ENCODE peak calls at places on chromosomes 13 and 19, in ten cellular contexts. A, P, H, Y, C, B, G, X, Q and F are unnamed samples.

GRCh38 chr13:38590796-38591507 is 95.9 kb upstream of the FREM2 start:
- DNase-seq in A (no peak), P (no peak), H (no peak), Y (peak; percentile 35), C (no peak), B (no peak), G (no peak), X (no peak), Q (no peak), F (no peak)

GRCh38 chr19:34350161-34350561 is 14.8 kb upstream of the GPI start:
- DNase-seq in A (no peak), P (no peak), H (no peak), Y (no peak), C (no peak), B (no peak), G (no peak), X (peak; percentile 53), Q (no peak), F (no peak)

GRCh38 chr13:110294146-110294545 is 12.8 kb downstream of the COL4A1 start:
- DNase-seq in A (no peak), P (no peak), H (no peak), Y (no peak), C (no peak), B (peak; percentile 45), G (no peak), X (no peak), Q (no peak), F (peak; percentile 62)

GRCh38 chr19:5060591-5061339 is 91.9 kb downstream of the KDM4B start:
- DNase-seq in A (no peak), P (no peak), H (no peak), Y (no peak), C (no peak), B (no peak), G (no peak), X (no peak), Q (peak; percentile 34), F (no peak)

GRCh38 chr19:29450306-29450705 is 75.5 kb upstream of the VSTM2B start:
- DNase-seq in A (no peak), P (no peak), H (no peak), Y (no peak), C (no peak), B (no peak), G (no peak), X (no peak), Q (no peak), F (no peak)

GRCh38 chr13:60335531-60335930 is 61.5 kb upstream of the TDRD3 start:
- DNase-seq in A (no peak), P (no peak), H (peak; percentile 55), Y (no peak), C (no peak), B (peak; percentile 48), G (no peak), X (no peak), Q (no peak), F (peak; percentile 16)

GRCh38 chr13:35621989-35622388 is 145.5 kb upstream of the MAB21L1 start:
- DNase-seq in A (no peak), P (no peak), H (no peak), Y (no peak), C (no peak), B (peak; percentile 7), G (no peak), X (no peak), Q (no peak), F (peak; percentile 2)

GRCh38 chr19:51078731-51079130 is 4.0 kb downstream of the KLK14 start:
- DNase-seq in A (no peak), P (no peak), H (no peak), Y (no peak), C (no peak), B (no peak), G (no peak), X (no peak), Q (no peak), F (no peak)

GRCh38 chr19:57807541-57807940 is 7.2 kb downstream of the ZNF552 start:
- DNase-seq in A (no peak), P (no peak), H (no peak), Y (no peak), C (no peak), B (no peak), G (no peak), X (no peak), Q (no peak), F (no peak)

GRCh38 chr19:57803265-57803593 is 11.5 kb downstream of the ZNF552 start:
- DNase-seq in A (no peak), P (no peak), H (peak; percentile 70), Y (no peak), C (no peak), B (no peak), G (no peak), X (no peak), Q (no peak), F (no peak)

GRCh38 chr19:57800696-57801095 is 14.0 kb downstream of the ZNF552 start:
- DNase-seq in A (no peak), P (no peak), H (peak; percentile 34), Y (no peak), C (no peak), B (no peak), G (no peak), X (no peak), Q (no peak), F (no peak)

GRCh38 chr19:57803594-57804325 is 11.0 kb downstream of the ZNF552 start:
- DNase-seq in A (peak; percentile 69), P (no peak), H (peak; percentile 92), Y (peak; percentile 36), C (peak; percentile 53), B (peak; percentile 66), G (peak; percentile 45), X (no peak), Q (no peak), F (peak; percentile 62)

GRCh38 chr19:57802269-57802668 is 12.4 kb downstream of the ZNF552 start:
- DNase-seq in A (peak; percentile 34), P (no peak), H (peak; percentile 55), Y (no peak), C (no peak), B (no peak), G (no peak), X (no peak), Q (peak; percentile 59), F (no peak)
- TF ChIP-seq CTCF in A (no peak), P (no peak), H (peak; percentile 49), Y (no peak), C (no peak), B (no peak), G (no peak), X (no peak), Q (peak; percentile 23), F (no peak)

GRCh38 chr19:36114763-36115452 is at the start of gene POLR2I:
- DNase-seq in A (peak; percentile 99), P (peak; percentile 81), H (peak; percentile 100), Y (peak; percentile 100), C (peak; percentile 99), B (peak; percentile 100), G (peak; percentile 99), X (peak; percentile 99), Q (peak; percentile 96), F (peak; percentile 100)

GRCh38 chr19:36113425-36113824 is 1.2 kb downstream of the POLR2I start:
- DNase-seq in A (no peak), P (no peak), H (no peak), Y (no peak), C (no peak), B (no peak), G (no peak), X (no peak), Q (peak; percentile 3), F (no peak)

GRCh38 chr19:36115453-36116343 is at the start of gene TBCB:
- DNase-seq in A (peak; percentile 78), P (peak; percentile 59), H (peak; percentile 84), Y (peak; percentile 57), C (no peak), B (peak; percentile 29), G (no peak), X (peak; percentile 92), Q (peak; percentile 91), F (no peak)

GRCh38 chr19:36112678-36113077 is 1.7 kb downstream of the OVOL3 start:
- DNase-seq in A (no peak), P (no peak), H (no peak), Y (no peak), C (no peak), B (no peak), G (no peak), X (no peak), Q (peak; percentile 5), F (no peak)

DNA sequence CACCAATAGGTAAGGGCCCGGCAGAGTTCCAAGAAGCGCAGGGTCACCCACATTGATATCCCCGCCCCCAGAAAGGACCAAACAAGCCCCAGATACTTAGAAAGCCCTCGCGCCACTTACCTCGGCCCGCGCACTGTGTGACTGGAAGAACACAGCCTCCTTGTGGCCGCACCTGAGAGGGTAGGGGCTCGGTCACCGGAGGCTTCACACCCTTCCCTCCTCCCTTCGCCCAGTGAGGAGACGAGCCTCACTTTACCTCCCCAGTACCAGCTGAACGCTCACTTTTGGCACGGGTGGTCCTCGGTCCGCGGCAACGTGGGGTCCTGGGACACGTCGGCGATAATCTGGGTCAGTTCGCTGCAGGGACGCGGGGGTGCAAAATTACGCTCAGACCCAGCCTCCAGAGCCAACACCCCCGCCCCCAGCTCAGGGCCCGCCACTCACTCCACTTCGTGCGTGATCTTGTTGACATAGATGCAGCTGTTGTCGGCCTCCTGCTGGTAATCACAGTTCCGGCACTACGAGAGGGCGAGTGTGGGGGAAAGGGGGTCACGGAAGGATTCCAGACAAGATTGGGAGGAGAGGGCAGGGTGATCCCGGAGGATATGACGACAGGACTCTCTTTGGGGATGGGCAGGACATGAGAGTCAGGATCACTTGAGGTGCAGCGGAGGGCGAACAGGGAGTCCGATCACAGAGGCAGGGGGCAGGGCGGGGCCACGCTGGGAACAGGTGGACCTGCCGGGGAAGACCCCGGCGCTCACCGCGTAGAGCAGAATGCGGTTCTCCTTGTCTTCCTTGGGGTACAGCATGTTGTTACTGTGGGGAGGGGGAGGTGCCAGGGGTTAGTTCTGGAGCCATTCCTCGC is 546 bp downstream of the POLR2I start:
- DNase-seq in A (peak; percentile 51), P (no peak), H (peak; percentile 83), Y (peak; percentile 18), C (no peak), B (peak; percentile 31), G (no peak), X (peak; percentile 19), Q (no peak), F (peak; percentile 40)
- TF ChIP-seq CTCF in A (no peak), P (no peak), H (peak; percentile 43), Y (no peak), C (peak; percentile 42), B (no peak), G (peak; percentile 38), X (no peak), Q (no peak), F (no peak)

GRCh38 chr13:28719227-28719562 is 425 bp upstream of the SLC46A3 start:
- DNase-seq in A (no peak), P (no peak), H (peak; percentile 61), Y (no peak), C (no peak), B (no peak), G (no peak), X (no peak), Q (no peak), F (no peak)

GRCh38 chr13:28717170-28717569 is 1.6 kb downstream of the SLC46A3 start:
- DNase-seq in A (no peak), P (no peak), H (no peak), Y (no peak), C (no peak), B (no peak), G (no peak), X (no peak), Q (no peak), F (peak; percentile 42)

GRCh38 chr13:28719656-28720055 is 886 bp upstream of the SLC46A3 start:
- DNase-seq in A (no peak), P (no peak), H (no peak), Y (no peak), C (no peak), B (peak; percentile 37), G (no peak), X (no peak), Q (no peak), F (peak; percentile 55)

GRCh38 chr13:28718186-28718537 is 608 bp downstream of the SLC46A3 start:
- DNase-seq in A (no peak), P (no peak), H (no peak), Y (no peak), C (no peak), B (peak; percentile 24), G (no peak), X (no peak), Q (no peak), F (peak; percentile 80)

DNA sequence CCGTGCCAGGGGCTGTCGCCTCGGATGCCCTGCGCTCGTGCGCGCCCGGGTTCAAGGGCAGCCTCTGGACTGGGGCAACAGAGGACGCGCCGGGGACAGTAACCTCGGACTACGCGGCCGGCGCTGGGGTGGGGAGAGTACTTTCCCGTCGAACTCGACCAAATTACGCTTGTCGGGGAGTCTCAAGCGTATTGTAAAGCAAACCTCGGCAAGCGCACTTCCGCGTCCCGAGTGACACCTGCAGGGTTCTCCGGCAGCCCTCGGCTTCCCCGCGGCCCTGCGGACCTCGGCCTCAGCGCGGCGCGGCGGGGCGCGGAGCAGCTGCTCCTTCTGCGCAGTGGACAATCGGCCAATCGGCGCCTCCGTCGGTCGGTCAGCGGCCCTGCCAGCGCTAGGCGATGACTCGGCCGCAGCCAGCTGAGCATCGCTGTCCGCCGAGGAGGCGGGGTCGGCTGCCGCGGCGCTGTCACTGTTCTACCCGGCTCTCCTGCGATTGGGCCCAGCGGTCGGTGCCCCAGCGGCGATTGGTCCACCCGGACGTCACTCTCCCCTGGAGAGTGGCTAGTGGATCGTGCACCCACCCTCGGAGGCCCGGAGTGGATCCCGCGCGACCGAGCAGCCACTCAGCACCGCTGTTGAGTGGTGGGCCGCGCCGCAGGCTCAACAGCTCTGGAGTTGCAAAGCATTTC is at the start of gene SLC46A3:
- DNase-seq in A (peak; percentile 99), P (peak; percentile 87), H (peak; percentile 96), Y (peak; percentile 97), C (no peak), B (peak; percentile 96), G (peak; percentile 95), X (peak; percentile 96), Q (peak; percentile 97), F (peak; percentile 96)
- TF ChIP-seq CTCF in A (no peak), P (no peak), H (no peak), Y (no peak), C (no peak), B (peak; percentile 13), G (peak; percentile 36), X (no peak), Q (peak; percentile 24), F (no peak)

GRCh38 chr13:81957121-81957520 is 1616.2 kb upstream of the SPRY2 start:
- DNase-seq in A (peak; percentile 21), P (no peak), H (peak; percentile 49), Y (no peak), C (no peak), B (no peak), G (no peak), X (no peak), Q (no peak), F (no peak)
- TF ChIP-seq CTCF in A (peak; percentile 45), P (no peak), H (peak; percentile 79), Y (no peak), C (peak; percentile 18), B (no peak), G (peak; percentile 27), X (no peak), Q (no peak), F (peak; percentile 8)